ENCODE peak calls at places on chromosomes 11 and 22, in six cellular contexts. X, A, J, Z, Q and V are unnamed samples.

GRCh38 chr11:9790703-9791102 is 126.8 kb downstream of the SWAP70 start:
- DNase-seq in Q (no peak), J (no peak), A (no peak), X (no peak), Z (no peak), V (no peak)

GRCh38 chr11:46686886-46687810 is 13.3 kb downstream of the ARHGAP1 start:
- DNase-seq in Q (no peak), J (no peak), X (no peak), Z (no peak), A (no peak), V (no peak)

GRCh38 chr11:113481672-113482071 is 6.5 kb upstream of the DRD2 start:
- DNase-seq in A (no peak), X (no peak), J (no peak), Z (no peak), Q (no peak), V (no peak)

GRCh38 chr11:104352036-104352435 is 188.1 kb upstream of the PDGFD start:
- DNase-seq in X (no peak), Z (no peak), Q (no peak), A (no peak), J (no peak), V (no peak)

GRCh38 chr11:102625163-102625562 is at the start of gene MMP20:
- DNase-seq in J (no peak), Q (no peak), X (no peak), A (no peak), Z (no peak), V (no peak)

GRCh38 chr22:27100789-27101188 is 443.4 kb downstream of the MIAT start:
- DNase-seq in J (no peak), Q (no peak), A (peak; percentile 88), Z (no peak), X (no peak), V (no peak)

GRCh38 chr11:1500466-1501420 is 14.2 kb upstream of the MOB2 start:
- DNase-seq in J (no peak), Q (no peak), X (no peak), Z (no peak), A (no peak), V (no peak)

GRCh38 chr11:120942701-120943100 is 81.2 kb upstream of the TBCEL start:
- DNase-seq in Q (no peak), Z (no peak), X (no peak), J (no peak), A (no peak), V (no peak)

GRCh38 chr11:133710241-133710640 is 135.1 kb downstream of the SPATA19 start:
- DNase-seq in A (no peak), Q (no peak), J (no peak), Z (no peak), X (no peak), V (no peak)

GRCh38 chr11:24925091-24925490 is 428.2 kb downstream of the LUZP2 start:
- DNase-seq in J (no peak), X (no peak), Q (no peak), A (no peak), Z (no peak), V (no peak)

GRCh38 chr11:468493-468892 is 18.4 kb downstream of the PTDSS2 start:
- DNase-seq in Q (no peak), A (no peak), Z (no peak), X (no peak), J (no peak), V (no peak)

GRCh38 chr11:472272-472671 is 22.2 kb downstream of the PTDSS2 start:
- DNase-seq in J (no peak), A (no peak), X (no peak), Q (no peak), Z (no peak), V (no peak)

GRCh38 chr11:468036-468435 is 18.0 kb downstream of the PTDSS2 start:
- DNase-seq in Z (no peak), X (no peak), A (no peak), Q (no peak), J (no peak), V (no peak)

GRCh38 chr11:471468-472145 is 21.5 kb downstream of the PTDSS2 start:
- DNase-seq in J (no peak), X (no peak), A (no peak), Q (no peak), Z (no peak), V (no peak)

DNA sequence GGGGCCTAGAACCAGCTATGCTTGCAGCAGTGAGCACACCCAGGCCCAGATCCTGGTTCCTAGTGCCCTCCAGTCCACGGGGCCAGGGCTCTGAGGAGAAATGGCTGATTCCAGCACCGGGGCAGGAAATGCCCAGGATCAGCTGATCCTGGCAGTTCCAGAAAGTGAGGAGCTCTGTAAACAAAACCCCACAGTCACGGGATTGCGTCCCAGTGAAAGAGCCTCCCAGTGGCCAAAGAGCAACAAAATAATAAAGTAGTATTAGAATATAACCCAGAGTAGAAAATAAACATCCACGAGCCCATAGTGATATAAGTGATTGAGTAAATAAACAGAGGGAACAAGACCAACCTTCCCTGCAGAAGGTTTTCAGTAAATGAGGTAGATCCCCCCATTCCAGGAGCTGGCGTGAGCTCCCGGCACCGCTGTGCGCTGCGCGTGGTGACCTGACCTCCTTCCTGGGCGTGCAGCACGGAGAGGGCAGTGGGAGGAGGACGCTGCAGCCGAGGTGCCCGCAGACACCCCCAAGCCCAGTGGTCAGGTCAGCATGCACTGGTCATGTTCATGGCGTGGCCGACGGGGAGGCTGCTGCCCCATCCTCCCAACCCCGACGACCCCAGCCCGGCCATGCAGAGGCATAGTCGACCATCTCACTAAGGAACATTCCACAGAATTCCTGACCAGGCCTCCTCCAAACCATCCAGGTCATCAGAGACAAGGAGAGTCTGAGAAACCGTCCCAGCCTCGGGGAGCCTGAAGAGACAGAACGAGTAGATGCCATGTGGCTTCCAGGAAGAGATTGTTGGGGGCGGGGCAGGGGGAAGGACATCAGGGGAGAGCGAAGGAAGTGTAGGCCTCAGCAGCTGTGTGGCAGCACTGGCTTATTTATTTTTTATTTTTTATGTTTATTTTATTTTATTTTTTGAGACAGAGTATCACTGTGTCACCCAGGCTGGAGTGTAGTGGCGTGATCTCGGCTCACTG is 19.9 kb downstream of the PTDSS2 start:
- DNase-seq in Z (no peak), A (no peak), Q (peak; percentile 55), J (peak; percentile 58), X (no peak), V (no peak)
- H3K27ac ChIP-seq in Z (peak overlapping the region; percentile 64), A (peak overlapping the region; percentile 34), Q (peak overlapping the region; percentile 97), J (peak overlapping the region; percentile 75), X (no peak overlapping the region), V (no peak overlapping the region)

GRCh38 chr11:118209037-118209436 is 15.8 kb downstream of the JAML start:
- DNase-seq in X (no peak), Q (no peak), Z (no peak), J (no peak), A (no peak), V (no peak)

GRCh38 chr11:118205979-118206611 is 18.7 kb downstream of the JAML start:
- DNase-seq in J (no peak), Q (no peak), X (no peak), Z (no peak), A (no peak), V (no peak)

GRCh38 chr11:118206612-118207031 is 18.2 kb downstream of the JAML start:
- DNase-seq in A (no peak), Q (no peak), X (no peak), Z (no peak), J (no peak), V (no peak)

GRCh38 chr11:118210323-118210722 is 14.5 kb downstream of the JAML start:
- DNase-seq in X (no peak), J (no peak), A (no peak), Z (no peak), Q (no peak), V (no peak)

DNA sequence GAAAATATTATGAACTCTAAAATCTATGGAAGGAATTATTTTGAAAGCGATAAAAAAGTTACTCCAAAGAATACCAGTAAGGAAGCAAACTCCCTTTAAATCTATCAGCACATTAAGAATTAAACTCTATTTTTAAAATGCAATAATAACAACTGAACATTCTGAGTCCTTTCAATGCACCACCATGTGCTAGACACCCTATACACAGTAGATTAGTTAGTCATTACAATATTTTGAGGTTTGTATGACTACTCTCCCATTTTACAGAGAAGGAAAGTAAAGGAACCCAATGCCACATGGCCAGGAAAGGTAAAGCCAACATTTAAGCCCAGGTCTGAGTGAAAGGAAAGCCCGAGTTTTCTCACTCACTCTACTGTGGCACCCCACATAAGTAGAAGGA is 17.7 kb downstream of the JAML start:
- DNase-seq in Z (no peak), J (no peak), X (no peak), A (no peak), Q (no peak), V (no peak)
- H3K27ac ChIP-seq in Z (no peak overlapping the region), J (no peak overlapping the region), X (peak overlapping the region; percentile 44), A (no peak overlapping the region), Q (no peak overlapping the region), V (peak overlapping the region; percentile 48)

DNA sequence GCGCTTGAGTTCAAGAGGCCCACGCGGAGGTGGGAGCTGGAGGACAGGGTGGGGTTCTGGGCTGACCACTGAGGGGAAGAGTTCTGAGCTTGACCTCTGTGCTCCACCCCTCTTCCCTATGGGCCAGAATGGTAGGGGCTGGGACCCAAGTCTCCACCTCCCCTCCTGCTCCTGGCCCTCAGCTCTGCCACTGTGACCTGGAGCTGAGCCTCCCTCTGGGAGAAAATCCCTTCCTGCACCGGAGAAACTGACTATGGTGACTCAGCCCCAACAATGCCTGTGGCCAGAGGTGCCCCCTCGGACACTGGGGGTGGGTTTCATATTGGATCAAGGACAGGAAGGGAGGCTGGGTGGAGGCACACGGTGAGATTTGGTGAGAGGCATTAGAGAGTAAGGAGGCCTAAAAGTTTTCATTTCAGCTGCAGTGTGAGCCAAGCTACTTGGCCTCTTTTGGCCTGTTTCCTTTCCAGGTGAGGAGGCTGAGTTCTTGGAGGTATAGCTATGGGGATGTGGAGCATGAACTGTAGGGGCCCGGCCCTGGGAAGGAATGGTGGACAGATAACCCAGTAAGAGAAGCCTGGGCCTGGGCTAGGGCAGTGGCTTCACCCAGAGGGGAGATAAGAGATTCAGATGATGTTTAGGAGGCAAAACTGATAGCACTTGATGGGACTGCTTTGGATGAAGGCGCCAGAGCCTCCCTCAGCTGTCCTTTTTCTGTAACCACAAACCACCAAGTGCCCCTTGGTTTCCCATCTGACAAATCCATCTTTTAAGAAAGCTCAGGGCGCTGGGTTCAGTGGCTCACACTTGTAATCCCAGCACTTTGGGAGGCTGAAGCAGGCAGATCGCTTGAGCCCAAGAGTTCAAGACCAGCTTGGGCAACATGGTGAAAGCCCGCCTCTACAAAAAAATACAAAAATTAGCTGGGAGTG is 23.2 kb downstream of the RELT start:
- DNase-seq in J (no peak), Q (no peak), A (no peak), Z (no peak), X (no peak), V (no peak)
- H3K27ac ChIP-seq in J (no peak overlapping the region), Q (no peak overlapping the region), A (no peak overlapping the region), Z (no peak overlapping the region), X (no peak overlapping the region), V (no peak overlapping the region)

DNA sequence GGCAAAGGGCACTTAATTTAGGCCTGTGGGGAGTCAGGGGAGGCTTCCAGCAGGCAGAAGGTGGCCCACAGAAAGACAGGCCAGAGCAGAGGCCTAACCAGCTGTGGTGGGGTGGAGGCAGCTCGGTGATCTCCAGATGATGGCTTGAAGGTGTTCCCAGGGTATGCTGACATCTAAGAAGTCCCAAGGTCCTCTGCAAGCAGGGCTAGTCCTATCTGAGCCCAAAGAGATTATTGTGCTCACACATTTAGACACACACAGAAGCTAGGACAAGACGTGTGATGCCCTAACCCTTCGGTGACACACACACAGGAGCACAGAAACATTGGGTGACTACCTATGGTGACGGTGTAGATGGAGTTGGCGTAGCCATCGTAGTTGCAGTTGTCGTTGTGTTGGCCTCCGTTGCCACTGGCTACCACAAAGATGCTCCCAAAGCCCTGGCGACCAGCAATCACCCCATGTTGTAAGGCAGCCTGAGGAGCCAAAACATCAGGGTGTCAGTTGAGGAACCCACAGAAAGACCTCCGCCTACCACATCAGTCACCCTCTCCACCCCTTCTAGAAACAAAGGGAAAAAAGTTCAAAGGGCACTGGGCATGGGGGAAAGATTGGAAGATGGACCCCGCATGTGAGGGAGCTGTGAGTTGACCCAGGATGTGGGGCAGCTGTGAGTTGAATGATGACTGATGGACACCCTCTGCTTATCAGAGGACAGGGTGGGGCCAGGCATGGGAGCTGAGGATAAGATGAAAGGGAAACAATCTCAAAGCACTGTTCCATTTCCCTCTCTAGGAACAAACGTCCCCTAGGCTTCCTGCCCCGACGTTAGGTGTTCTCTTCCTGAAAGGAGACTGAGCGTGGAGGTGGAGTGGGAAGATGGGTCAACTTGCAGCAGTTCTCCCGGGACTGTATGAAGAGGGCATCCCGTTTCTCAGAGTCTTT is 7.9 kb downstream of the PCSK7 start:
- DNase-seq in X (no peak), Z (no peak), A (no peak), J (no peak), Q (no peak), V (no peak)
- H3K27ac ChIP-seq in X (no peak overlapping the region), Z (no peak overlapping the region), A (no peak overlapping the region), J (no peak overlapping the region), Q (no peak overlapping the region), V (no peak overlapping the region)